ENCODE peak calls at places on chromosomes 4 and X, in ten cellular contexts. One of them, this sample, is unnamed.

GRCh38 chr4:94665500-94666398 is 92.0 kb upstream of the BMPR1B start:
- DNase-seq in HCT116: no peak
- DNase-seq in M059J: no peak
- DNase-seq in HuH-7.5: no peak
- DNase-seq in stomach: no peak
- DNase-seq in AG10803: peak
- DNase-seq in kidney: no peak
- DNase-seq in NCI-H1436: no peak
- DNase-seq in cardiac muscle cell: no peak
- DNase-seq in hypothalamus: no peak
- DNase-seq in this sample: no peak

GRCh38 chr4:751676-752075 is 46.0 kb downstream of the PCGF3 start:
- DNase-seq in HCT116: no peak
- DNase-seq in HuH-7.5: no peak
- DNase-seq in hypothalamus: no peak
- DNase-seq in kidney: peak
- DNase-seq in NCI-H1436: no peak
- DNase-seq in cardiac muscle cell: no peak
- DNase-seq in stomach: no peak
- DNase-seq in AG10803: no peak
- DNase-seq in M059J: no peak
- DNase-seq in this sample: no peak

GRCh38 chr4:8544282-8544681 is 35.9 kb upstream of the GPR78 start:
- DNase-seq in kidney: no peak
- DNase-seq in stomach: no peak
- DNase-seq in HuH-7.5: no peak
- DNase-seq in hypothalamus: no peak
- DNase-seq in HCT116: no peak
- DNase-seq in M059J: no peak
- DNase-seq in NCI-H1436: no peak
- DNase-seq in cardiac muscle cell: no peak
- DNase-seq in AG10803: no peak
- DNase-seq in this sample: no peak

GRCh38 chrX:2497961-2498780 is 2.6 kb downstream of the DHRSX start:
- DNase-seq in HuH-7.5: peak
- DNase-seq in AG10803: peak
- DNase-seq in kidney: no peak
- DNase-seq in hypothalamus: no peak
- DNase-seq in cardiac muscle cell: peak
- DNase-seq in HCT116: no peak
- DNase-seq in M059J: peak
- DNase-seq in NCI-H1436: no peak
- DNase-seq in stomach: peak
- DNase-seq in this sample: peak

GRCh38 chrX:119343856-119344255 is 55.3 kb upstream of the SLC25A43 start:
- DNase-seq in hypothalamus: no peak
- DNase-seq in NCI-H1436: no peak
- DNase-seq in cardiac muscle cell: no peak
- DNase-seq in AG10803: no peak
- DNase-seq in stomach: no peak
- DNase-seq in kidney: no peak
- DNase-seq in M059J: peak
- DNase-seq in HCT116: no peak
- DNase-seq in HuH-7.5: no peak
- DNase-seq in this sample: peak

GRCh38 chr4:126851391-126851790 is 781.4 kb upstream of the INTU start:
- DNase-seq in HuH-7.5: no peak
- DNase-seq in M059J: peak
- DNase-seq in AG10803: peak
- DNase-seq in stomach: no peak
- DNase-seq in kidney: no peak
- DNase-seq in cardiac muscle cell: peak
- DNase-seq in NCI-H1436: no peak
- DNase-seq in hypothalamus: no peak
- DNase-seq in HCT116: no peak
- DNase-seq in this sample: no peak

GRCh38 chr4:165325732-165326512 is 1.5 kb upstream of the MSMO1 start:
- DNase-seq in NCI-H1436: no peak
- DNase-seq in stomach: no peak
- DNase-seq in M059J: peak
- DNase-seq in HuH-7.5: no peak
- DNase-seq in hypothalamus: no peak
- DNase-seq in kidney: no peak
- DNase-seq in HCT116: peak
- DNase-seq in AG10803: peak
- DNase-seq in cardiac muscle cell: peak
- DNase-seq in this sample: peak

GRCh38 chrX:133413218-133413925 is 1.9 kb downstream of the GPC4 start:
- DNase-seq in cardiac muscle cell: no peak
- DNase-seq in HuH-7.5: no peak
- DNase-seq in NCI-H1436: no peak
- DNase-seq in hypothalamus: no peak
- DNase-seq in AG10803: no peak
- DNase-seq in M059J: peak
- DNase-seq in HCT116: no peak
- DNase-seq in stomach: no peak
- DNase-seq in kidney: peak
- DNase-seq in this sample: no peak

GRCh38 chr4:150501019-150501727 is 80.8 kb upstream of the MAB21L2 start:
- DNase-seq in M059J: peak
- DNase-seq in cardiac muscle cell: peak
- DNase-seq in HuH-7.5: no peak
- DNase-seq in NCI-H1436: no peak
- DNase-seq in stomach: no peak
- DNase-seq in HCT116: no peak
- DNase-seq in AG10803: peak
- DNase-seq in kidney: no peak
- DNase-seq in hypothalamus: no peak
- DNase-seq in this sample: peak

GRCh38 chr4:118346495-118346894 is 6.3 kb downstream of the PRSS12 start:
- DNase-seq in M059J: no peak
- DNase-seq in cardiac muscle cell: no peak
- DNase-seq in hypothalamus: no peak
- DNase-seq in kidney: no peak
- DNase-seq in HCT116: no peak
- DNase-seq in HuH-7.5: no peak
- DNase-seq in NCI-H1436: no peak
- DNase-seq in stomach: no peak
- DNase-seq in AG10803: no peak
- DNase-seq in this sample: no peak

GRCh38 chr4:189029961-189030360 is 890.7 kb downstream of the TRIML1 start:
- DNase-seq in stomach: no peak
- DNase-seq in HuH-7.5: no peak
- DNase-seq in hypothalamus: no peak
- DNase-seq in M059J: no peak
- DNase-seq in cardiac muscle cell: no peak
- DNase-seq in HCT116: no peak
- DNase-seq in kidney: no peak
- DNase-seq in AG10803: no peak
- DNase-seq in NCI-H1436: no peak
- DNase-seq in this sample: no peak

GRCh38 chr4:168773388-168774195 is 236.5 kb downstream of the CBR4 start:
- DNase-seq in cardiac muscle cell: no peak
- DNase-seq in stomach: no peak
- DNase-seq in kidney: no peak
- DNase-seq in hypothalamus: no peak
- DNase-seq in M059J: no peak
- DNase-seq in AG10803: no peak
- DNase-seq in HCT116: no peak
- DNase-seq in NCI-H1436: no peak
- DNase-seq in HuH-7.5: no peak
- DNase-seq in this sample: no peak

GRCh38 chr4:72319596-72319995 is 249.4 kb downstream of the ADAMTS3 start:
- DNase-seq in M059J: peak
- DNase-seq in hypothalamus: no peak
- DNase-seq in HCT116: no peak
- DNase-seq in cardiac muscle cell: peak
- DNase-seq in kidney: no peak
- DNase-seq in stomach: no peak
- DNase-seq in HuH-7.5: no peak
- DNase-seq in NCI-H1436: no peak
- DNase-seq in AG10803: peak
- DNase-seq in this sample: peak